ENCODE peak calls at places on chromosomes 11 and 22, in seven cellular contexts. I is mesothelial cell of epicardium, R is heart left ventricle, H is adrenal gland, D is brain microvascular endothelial cell, L is HFF-Myc, S is GM13977. V is an unnamed sample.

GRCh38 chr22:26524870-26525269 is 12.6 kb upstream of the TFIP11 start:
- DNase-seq in I (no peak), R (no peak), H (no peak), D (no peak), L (no peak), S (no peak), V (no peak)

GRCh38 chr11:44750440-44751005 is 23.8 kb downstream of the TSPAN18 start:
- DNase-seq in I (no peak), R (no peak), H (peak; percentile 93), D (no peak), L (no peak), S (no peak), V (no peak)

GRCh38 chr11:114228401-114229061 is 67.7 kb upstream of the NNMT start:
- DNase-seq in I (no peak), R (no peak), H (no peak), D (no peak), L (no peak), S (no peak), V (no peak)

GRCh38 chr11:8252946-8253345 is 10.7 kb downstream of the LMO1 start:
- DNase-seq in I (peak; percentile 7), R (no peak), H (no peak), D (no peak), L (no peak), S (no peak), V (no peak)

GRCh38 chr11:28106351-28107043 is 1.5 kb downstream of the KIF18A start:
- DNase-seq in I (no peak), R (no peak), H (no peak), D (no peak), L (no peak), S (no peak), V (no peak)

GRCh38 chr11:96143016-96143670 is 199.9 kb downstream of the MAML2 start:
- DNase-seq in I (no peak), R (no peak), H (no peak), D (no peak), L (no peak), S (no peak), V (no peak)

GRCh38 chr11:117815262-117815803 is 9.2 kb downstream of the FXYD2 start:
- DNase-seq in I (no peak), R (no peak), H (peak; percentile 69), D (no peak), L (no peak), S (peak; percentile 77), V (peak; percentile 75)

GRCh38 chr11:125270711-125271110 is 106.2 kb downstream of the PKNOX2 start:
- DNase-seq in I (no peak), R (no peak), H (no peak), D (peak; percentile 30), L (no peak), S (no peak), V (no peak)

GRCh38 chr11:1890856-1891830 is 552 bp downstream of the PRR33 start:
- DNase-seq in I (no peak), R (no peak), H (peak; percentile 64), D (no peak), L (no peak), S (peak; percentile 37), V (peak; percentile 34)

GRCh38 chr11:79600747-79601146 is 159.9 kb upstream of the TENM4 start:
- DNase-seq in I (no peak), R (no peak), H (no peak), D (no peak), L (no peak), S (no peak), V (no peak)

GRCh38 chr22:50445071-50445879 is 29.6 kb downstream of the SBF1 start:
- DNase-seq in I (no peak), R (no peak), H (no peak), D (no peak), L (no peak), S (no peak), V (no peak)

GRCh38 chr11:96341237-96342130 is 1.5 kb downstream of the MAML2 start:
- DNase-seq in I (no peak), R (peak; percentile 61), H (peak; percentile 34), D (no peak), L (no peak), S (peak; percentile 52), V (peak; percentile 59)

GRCh38 chr22:40797427-40797826 is 21.7 kb downstream of the SLC25A17 start:
- DNase-seq in I (no peak), R (no peak), H (no peak), D (no peak), L (no peak), S (no peak), V (no peak)

GRCh38 chr11:69295995-69296889 is 2.3 kb downstream of the MYEOV start:
- DNase-seq in I (no peak), R (no peak), H (peak; percentile 75), D (peak; percentile 61), L (no peak), S (no peak), V (no peak)

GRCh38 chr11:60786811-60787567 is 1.9 kb downstream of the MS4A10 start:
- DNase-seq in I (no peak), R (peak; percentile 82), H (peak; percentile 72), D (peak; percentile 82), L (peak; percentile 48), S (no peak), V (no peak)

GRCh38 chr22:48960576-48960975 is 867.1 kb downstream of the BRD1 start:
- DNase-seq in I (peak; percentile 2), R (no peak), H (no peak), D (no peak), L (no peak), S (no peak), V (no peak)

DNA sequence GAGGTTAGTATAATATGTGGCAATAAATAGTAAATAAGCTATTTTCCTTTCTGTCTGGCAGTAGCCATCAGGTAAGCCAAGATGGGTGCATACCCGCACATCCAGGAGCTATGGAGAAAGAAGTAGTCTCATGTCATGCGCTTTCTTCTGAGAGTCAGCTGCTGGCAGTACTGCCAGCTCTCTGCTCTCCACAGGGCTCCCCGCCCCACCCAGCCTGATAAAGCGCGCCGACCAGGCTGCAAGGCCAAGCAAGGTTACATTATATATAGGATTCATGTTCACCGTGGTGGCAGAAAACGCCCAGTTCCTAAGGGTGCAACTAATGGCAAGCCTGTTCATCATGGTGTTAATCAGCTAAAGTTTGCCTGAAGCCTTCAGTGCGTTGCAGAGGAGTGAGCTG is 126.2 kb downstream of the ATG16L2 start:
- DNase-seq in I (no peak), R (peak; percentile 59), H (no peak), D (no peak), L (no peak), S (no peak), V (no peak)
- TF ChIP-seq CTCF in I (no peak), R (no peak), H (no peak), D (no peak), L (no peak), S (no peak), V (no peak)

GRCh38 chr11:6606471-6607189 is 3.1 kb downstream of the ILK start:
- DNase-seq in I (peak; percentile 80), R (peak; percentile 96), H (peak; percentile 93), D (peak; percentile 92), L (peak; percentile 96), S (peak; percentile 84), V (peak; percentile 88)

GRCh38 chr11:6603287-6604080 is at the start of the genes ILK and RRP8:
- DNase-seq in I (peak; percentile 73), R (peak; percentile 95), H (peak; percentile 94), D (peak; percentile 86), L (peak; percentile 61), S (peak; percentile 93), V (peak; percentile 95)

GRCh38 chr11:6602096-6602940 is 1.1 kb downstream of the RRP8 start:
- DNase-seq in I (no peak), R (no peak), H (no peak), D (no peak), L (no peak), S (no peak), V (no peak)

GRCh38 chr11:6607190-6607635 is 3.6 kb downstream of the ILK start:
- DNase-seq in I (no peak), R (no peak), H (no peak), D (no peak), L (no peak), S (no peak), V (no peak)

DNA sequence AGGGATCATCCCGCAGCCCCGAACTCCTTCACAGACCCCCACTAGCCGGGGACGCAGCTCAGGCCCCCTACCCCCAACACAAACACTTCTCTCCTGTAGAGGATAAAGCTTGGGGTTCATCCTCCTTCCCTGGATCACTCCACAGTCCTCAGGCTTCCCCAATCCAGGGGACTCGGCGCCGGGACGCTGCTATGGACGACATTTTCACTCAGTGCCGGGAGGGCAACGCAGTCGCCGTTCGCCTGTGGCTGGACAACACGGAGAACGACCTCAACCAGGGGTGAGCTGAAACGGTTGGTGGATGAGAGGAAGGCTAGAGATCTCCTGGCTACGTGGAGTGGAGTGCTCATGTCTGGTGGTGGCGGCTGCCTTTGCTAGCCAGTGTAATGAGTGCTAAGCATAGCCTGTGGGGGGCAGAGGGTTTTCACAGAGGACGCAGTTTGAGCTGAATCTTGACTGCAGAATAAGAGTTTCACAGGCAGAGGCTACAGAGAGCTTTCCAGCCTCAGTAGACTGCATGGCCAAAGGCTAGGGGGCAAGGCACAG is 580 bp downstream of the ILK start:
- DNase-seq in I (no peak), R (peak; percentile 67), H (peak; percentile 64), D (peak; percentile 63), L (peak; percentile 52), S (peak; percentile 81), V (peak; percentile 83)
- TF ChIP-seq CTCF in I (no peak), R (no peak), H (no peak), D (peak; percentile 42), L (no peak), S (peak; percentile 51), V (peak; percentile 21)

GRCh38 chr22:24451162-24451561 is 23.8 kb downstream of the ADORA2A start:
- DNase-seq in I (no peak), R (no peak), H (no peak), D (no peak), L (no peak), S (no peak), V (no peak)

GRCh38 chr22:24455039-24455438 is 27.6 kb downstream of the ADORA2A start:
- DNase-seq in I (no peak), R (no peak), H (no peak), D (no peak), L (no peak), S (no peak), V (no peak)

GRCh38 chr22:24450600-24450999 is 23.2 kb downstream of the ADORA2A start:
- DNase-seq in I (no peak), R (peak; percentile 52), H (no peak), D (no peak), L (no peak), S (no peak), V (no peak)

GRCh38 chr22:24455751-24456426 is 28.5 kb downstream of the ADORA2A start:
- DNase-seq in I (no peak), R (peak; percentile 70), H (peak; percentile 93), D (no peak), L (no peak), S (no peak), V (no peak)

DNA sequence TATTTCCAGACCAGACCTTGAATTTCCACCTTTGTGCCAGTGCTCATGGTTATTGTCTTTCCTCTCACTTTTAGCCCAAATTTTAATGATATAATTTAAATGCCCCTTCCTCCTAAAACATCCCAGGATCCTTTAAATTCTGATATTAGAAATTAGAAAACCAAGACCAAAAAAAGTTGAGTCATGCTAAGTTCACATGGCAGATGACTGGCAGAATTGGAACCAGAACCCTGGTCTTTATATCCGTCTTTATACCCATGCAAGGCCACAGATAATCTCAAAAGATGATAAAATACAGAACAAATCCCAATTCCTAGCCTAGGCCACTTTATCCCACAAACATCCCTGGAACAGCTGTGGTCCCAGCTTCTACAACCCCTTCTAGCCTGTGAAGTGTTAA is 26.5 kb downstream of the ADORA2A start:
- DNase-seq in I (no peak), R (no peak), H (no peak), D (no peak), L (no peak), S (no peak), V (no peak)
- TF ChIP-seq CTCF in I (no peak), R (no peak), H (no peak), D (no peak), L (no peak), S (no peak), V (no peak)

GRCh38 chr11:100849914-100850235 is 162.8 kb downstream of the ARHGAP42 start:
- DNase-seq in I (no peak), R (no peak), H (no peak), D (no peak), L (no peak), S (no peak), V (no peak)
- TF ChIP-seq CTCF in I (no peak), R (no peak), H (no peak), D (no peak), L (no peak), S (no peak), V (no peak)

V was measured in GM20000.